ENCODE peak calls at places on chromosomes 11 and 22, in six cellular contexts. Z is BE2C, B is suprapubic skin, K is aorta, S is WERI-Rb-1, U is upper lobe of right lung. H is an unnamed sample. For H3K27me3 and H3K36me3, the result is how much of the 10 kb centered on the place peaks cover.

GRCh38 chr22:23133922-23134321 is 7.9 kb downstream of the RSPH14 start:
- DNase-seq in Z (no peak), B (no peak), K (no peak), S (no peak), U (no peak), H (no peak)

GRCh38 chr11:47395225-47396048 is 13.0 kb upstream of the SLC39A13 start:
- DNase-seq in Z (no peak), B (no peak), K (no peak), S (no peak), U (no peak), H (no peak)

GRCh38 chr11:65262381-65262680 is 569 bp downstream of the POLA2 start:
- DNase-seq in Z (no peak), B (no peak), K (peak), S (no peak), U (no peak), H (no peak)

GRCh38 chr22:30694638-30695350 is at the start of gene OSBP2:
- DNase-seq in Z (peak), B (no peak), K (peak), S (peak), U (peak), H (peak)

GRCh38 chr11:102494216-102494615 is 36.3 kb downstream of the MMP7 start:
- DNase-seq in Z (no peak), B (no peak), K (no peak), S (no peak), U (no peak), H (no peak)

GRCh38 chr11:12392672-12393071 is 15.3 kb downstream of the PARVA start:
- DNase-seq in Z (no peak), B (no peak), K (no peak), S (no peak), U (no peak), H (no peak)

GRCh38 chr11:26950260-26950719 is 43.6 kb upstream of the FIBIN start:
- DNase-seq in Z (no peak), B (no peak), K (peak), S (no peak), U (peak), H (no peak)

GRCh38 chr11:84398017-84398626 is 1112.0 kb upstream of the CCDC90B start:
- DNase-seq in Z (peak), B (no peak), K (no peak), S (peak), U (no peak), H (peak)

GRCh38 chr11:117835576-117835975 is 11.0 kb upstream of the FXYD2 start:
- DNase-seq in Z (no peak), B (no peak), K (no peak), S (no peak), U (peak), H (no peak)

GRCh38 chr11:86551286-86551685 is 121.1 kb downstream of the ME3 start:
- DNase-seq in Z (no peak), B (no peak), K (no peak), S (no peak), U (no peak), H (no peak)

GRCh38 chr11:114166897-114167323 is 107.4 kb downstream of the ZBTB16 start:
- DNase-seq in Z (peak), B (no peak), K (no peak), S (no peak), U (no peak), H (no peak)

GRCh38 chr11:10674440-10674855 is 19.1 kb downstream of the IRAG1 start:
- DNase-seq in Z (no peak), B (no peak), K (peak), S (no peak), U (no peak), H (no peak)

GRCh38 chr11:1260023-1260501 is 37.2 kb downstream of the MUC5B start:
- DNase-seq in Z (peak), B (no peak), K (no peak), S (peak), U (no peak), H (peak)

GRCh38 chr22:31079095-31079642 is 1.9 kb upstream of the SMTN start:
- DNase-seq in Z (no peak), B (no peak), K (no peak), S (no peak), U (no peak), H (peak)

GRCh38 chr11:44574620-44575287 is 9.3 kb downstream of the CD82 start:
- DNase-seq in Z (no peak), B (no peak), K (no peak), S (no peak), U (no peak), H (peak)

GRCh38 chr11:86499723-86500129 is 125.0 kb downstream of the CCDC81 start:
- DNase-seq in Z (no peak), B (no peak), K (no peak), S (no peak), U (no peak), H (no peak)

GRCh38 chr11:113131036-113131775 is 170.0 kb downstream of the NCAM1 start:
- DNase-seq in Z (peak), B (no peak), K (no peak), S (no peak), U (no peak), H (no peak)

GRCh38 chr11:1123970-1124369 is 33.8 kb upstream of the MUC5AC start:
- DNase-seq in Z (no peak), B (no peak), K (no peak), S (no peak), U (no peak), H (no peak)

GRCh38 chr22:43013355-43014061 is 1.4 kb downstream of the PACSIN2 start:
- DNase-seq in Z (no peak), B (no peak), K (no peak), S (no peak), U (no peak), H (no peak)

GRCh38 chr22:47218671-47219070 is 456.2 kb downstream of the TBC1D22A start:
- DNase-seq in Z (no peak), B (peak), K (no peak), S (no peak), U (no peak), H (no peak)

GRCh38 chr22:42799061-42799460 is 58.0 kb downstream of the ARFGAP3 start:
- DNase-seq in Z (no peak), B (peak), K (no peak), S (no peak), U (no peak), H (no peak)

GRCh38 chr22:36544107-36544620 is 15.2 kb upstream of the EIF3D start:
- DNase-seq in Z (no peak), B (no peak), K (no peak), S (no peak), U (no peak), H (no peak)

GRCh38 chr11:122721964-122722266 is 66.4 kb downstream of the UBASH3B start:
- DNase-seq in Z (no peak), B (no peak), K (no peak), S (no peak), U (no peak), H (no peak)

GRCh38 chr11:102323542-102324261 is 6.4 kb downstream of the BIRC3 start:
- DNase-seq in Z (no peak), B (no peak), K (no peak), S (no peak), U (no peak), H (no peak)

GRCh38 chr11:46239801-46240061 is 37.7 kb upstream of the CREB3L1 start:
- DNase-seq in Z (no peak), B (no peak), K (no peak), S (peak), U (no peak), H (no peak)
- H3K4me3 ChIP-seq in Z (no peak), B (no peak), K (no peak), S (peak), U (no peak), H (no peak)

GRCh38 chr11:69815973-69816372 is 3.2 kb downstream of the FGF3 start:
- DNase-seq in Z (no peak), B (no peak), K (no peak), S (no peak), U (no peak), H (peak)

GRCh38 chr11:69816671-69817070 is 2.5 kb downstream of the FGF3 start:
- DNase-seq in Z (peak), B (no peak), K (no peak), S (no peak), U (no peak), H (peak)

GRCh38 chr11:69814411-69814810 is 4.8 kb downstream of the FGF3 start:
- DNase-seq in Z (no peak), B (no peak), K (no peak), S (no peak), U (no peak), H (no peak)

GRCh38 chr11:69813839-69814238 is 5.4 kb downstream of the FGF3 start:
- DNase-seq in Z (no peak), B (no peak), K (no peak), S (no peak), U (no peak), H (no peak)

DNA sequence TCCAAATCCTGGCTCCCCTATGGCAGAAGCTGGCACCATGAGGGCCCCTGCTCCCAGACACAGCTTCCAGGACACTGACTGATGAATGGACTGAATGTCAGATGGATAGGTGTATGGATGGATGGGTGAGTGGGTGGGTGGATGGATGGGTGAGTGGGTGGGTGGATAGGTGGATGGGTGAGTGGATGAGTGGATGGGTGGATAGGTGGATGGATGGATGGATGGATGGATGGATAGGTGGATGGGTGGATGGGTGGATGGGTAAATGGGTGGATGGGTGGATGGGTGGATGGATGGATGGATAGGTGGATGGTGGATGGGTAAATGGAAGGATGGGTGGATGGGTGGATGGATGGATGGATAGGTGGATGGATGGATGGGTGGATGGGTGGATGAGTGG is 4.3 kb downstream of the FGF3 start:
- DNase-seq in Z (no peak), B (no peak), K (no peak), S (no peak), U (no peak), H (no peak)
- H3K27me3 ChIP-seq in Z (half or more), B (half or more), K (under half), S (half or more), U (under half), H (half or more)

GRCh38 chr11:67255353-67255752 is 10.9 kb upstream of the GRK2 start:
- DNase-seq in Z (no peak), B (no peak), K (no peak), S (no peak), U (no peak), H (no peak)
- H3K36me3 ChIP-seq in Z (half or more), B (half or more), K (under half), S (half or more), U (half or more), H (under half)

GRCh38 chr11:79314906-79315689 is 125.7 kb downstream of the TENM4 start:
- DNase-seq in Z (no peak), B (no peak), K (no peak), S (no peak), U (no peak), H (peak)
- H3K4me3 ChIP-seq in Z (no peak), B (no peak), K (no peak), S (no peak), U (no peak), H (no peak)

GRCh38 chr11:2541881-2542361 is 97.1 kb downstream of the KCNQ1 start:
- DNase-seq in Z (peak), B (peak), K (peak), S (no peak), U (peak), H (no peak)
- H3K27me3 ChIP-seq in Z (under half), B (under half), K (under half), S (under half), U (under half), H (under half)

DNA sequence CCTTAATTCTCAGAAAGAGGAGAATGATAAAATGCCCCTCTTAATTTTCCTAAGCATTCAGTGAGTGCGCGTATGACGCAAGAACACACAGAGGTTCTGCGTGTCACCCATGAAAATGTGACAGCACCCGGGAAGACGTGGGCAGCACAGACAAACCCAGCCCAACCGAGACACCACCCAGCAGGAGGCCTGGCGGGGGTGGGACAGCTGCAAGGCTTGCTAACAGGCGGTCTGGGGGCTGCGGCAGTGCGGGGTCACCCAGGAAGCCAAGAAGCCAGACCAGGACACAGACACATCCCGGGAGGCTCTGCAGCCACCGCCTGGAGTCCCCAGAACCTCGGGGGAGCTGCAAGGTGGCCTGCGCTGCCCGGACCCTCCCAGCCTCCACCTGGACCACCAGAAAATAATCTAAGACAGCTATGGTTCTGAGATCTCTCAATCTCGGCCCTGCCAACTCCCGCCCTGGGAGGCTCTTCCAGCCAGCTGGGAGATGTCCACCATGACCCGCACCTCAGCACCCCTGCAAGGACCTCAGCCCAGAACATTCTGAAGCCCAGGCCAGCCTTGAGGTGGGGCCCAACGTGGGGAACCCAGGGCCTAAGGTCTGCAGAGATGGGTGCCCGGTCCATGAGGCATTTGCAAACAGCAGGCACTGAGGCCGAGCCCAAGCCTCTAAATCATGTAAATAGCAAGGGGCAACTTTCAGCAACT is 47.2 kb downstream of the BRD1 start:
- DNase-seq in Z (no peak), B (no peak), K (no peak), S (no peak), U (no peak), H (peak)
- H3K36me3 ChIP-seq in Z (under half), B (half or more), K (under half), S (half or more), U (half or more), H (under half)

H was measured in H7.